ENCODE peak calls at places on chromosomes 5 and 9, in four cellular contexts. One of them, this sample, is unnamed.

GRCh38 chr9:119004618-119004990 is 364.6 kb downstream of the BRINP1 start:
- DNase-seq in A549: no peak
- DNase-seq in HepG2: peak
- DNase-seq in IMR-90: peak
- DNase-seq in this sample: no peak

GRCh38 chr5:169934990-169935389 is 45.3 kb downstream of the INSYN2B start:
- DNase-seq in A549: no peak
- DNase-seq in HepG2: no peak
- DNase-seq in IMR-90: peak
- DNase-seq in this sample: no peak

GRCh38 chr5:94463739-94464138 is 154.7 kb downstream of the KIAA0825 start:
- DNase-seq in A549: no peak
- DNase-seq in HepG2: no peak
- DNase-seq in IMR-90: peak
- DNase-seq in this sample: no peak

GRCh38 chr9:27654629-27655285 is 81.5 kb upstream of the C9orf72 start:
- DNase-seq in A549: no peak
- DNase-seq in HepG2: no peak
- DNase-seq in IMR-90: no peak
- DNase-seq in this sample: no peak

GRCh38 chr5:132479073-132479811 is 11.3 kb downstream of the IRF1 start:
- DNase-seq in A549: no peak
- DNase-seq in HepG2: no peak
- DNase-seq in IMR-90: no peak
- DNase-seq in this sample: no peak

GRCh38 chr9:4090491-4090890 is 209.4 kb downstream of the GLIS3 start:
- DNase-seq in A549: no peak
- DNase-seq in HepG2: no peak
- DNase-seq in IMR-90: no peak
- DNase-seq in this sample: no peak

GRCh38 chr5:61702784-61703183 is 370.7 kb downstream of the ZSWIM6 start:
- DNase-seq in A549: no peak
- DNase-seq in HepG2: no peak
- DNase-seq in IMR-90: no peak
- DNase-seq in this sample: no peak

GRCh38 chr5:174317261-174317894 is 271.9 kb downstream of the NSG2 start:
- DNase-seq in A549: peak
- DNase-seq in HepG2: peak
- DNase-seq in IMR-90: peak
- DNase-seq in this sample: peak

GRCh38 chr5:132782101-132782500 is 5.1 kb upstream of the SEPTIN8 start:
- DNase-seq in A549: no peak
- DNase-seq in HepG2: no peak
- DNase-seq in IMR-90: peak
- DNase-seq in this sample: no peak

GRCh38 chr5:65292196-65292595 is 189.5 kb downstream of the ADAMTS6 start:
- DNase-seq in A549: no peak
- DNase-seq in HepG2: no peak
- DNase-seq in IMR-90: no peak
- DNase-seq in this sample: no peak

GRCh38 chr9:127783111-127783621 is 2.7 kb upstream of the CDK9 start:
- DNase-seq in A549: no peak
- DNase-seq in HepG2: no peak
- DNase-seq in IMR-90: no peak
- DNase-seq in this sample: no peak

GRCh38 chr9:96555567-96556386 is 63.9 kb downstream of the CDC14B start:
- DNase-seq in A549: no peak
- DNase-seq in HepG2: no peak
- DNase-seq in IMR-90: peak
- DNase-seq in this sample: no peak

GRCh38 chr5:57334475-57334874 is 148.1 kb downstream of the ACTBL2 start:
- DNase-seq in A549: no peak
- DNase-seq in HepG2: no peak
- DNase-seq in IMR-90: peak
- DNase-seq in this sample: no peak

GRCh38 chr5:32639943-32640342 is 54.6 kb downstream of the SUB1 start:
- DNase-seq in A549: no peak
- DNase-seq in HepG2: no peak
- DNase-seq in IMR-90: no peak
- DNase-seq in this sample: no peak

GRCh38 chr5:144203750-144204596 is 33.3 kb downstream of the KCTD16 start:
- DNase-seq in A549: no peak
- DNase-seq in HepG2: peak
- DNase-seq in IMR-90: peak
- DNase-seq in this sample: peak

GRCh38 chr5:134371834-134372340 is 518 bp downstream of the UBE2B start:
- DNase-seq in A549: peak
- DNase-seq in HepG2: peak
- DNase-seq in IMR-90: peak
- DNase-seq in this sample: peak

GRCh38 chr9:92378825-92379535 is 25.4 kb downstream of the OGN start:
- DNase-seq in A549: no peak
- DNase-seq in HepG2: no peak
- DNase-seq in IMR-90: peak
- DNase-seq in this sample: no peak

GRCh38 chr9:135478858-135479468 is 619 bp upstream of the PPP1R26 start:
- DNase-seq in A549: peak
- DNase-seq in HepG2: peak
- DNase-seq in IMR-90: no peak
- DNase-seq in this sample: peak
- TF ChIP-seq USF2 in A549: peak
- TF ChIP-seq USF2 in HepG2: peak
- TF ChIP-seq USF2 in IMR-90: peak
- TF ChIP-seq USF2 in this sample: peak

GRCh38 chr9:19440376-19440775 is 31.6 kb downstream of the ACER2 start:
- DNase-seq in A549: no peak
- DNase-seq in HepG2: no peak
- DNase-seq in IMR-90: no peak
- DNase-seq in this sample: no peak

GRCh38 chr9:19441730-19442129 is 32.9 kb downstream of the ACER2 start:
- DNase-seq in A549: no peak
- DNase-seq in HepG2: no peak
- DNase-seq in IMR-90: no peak
- DNase-seq in this sample: no peak

GRCh38 chr9:19442240-19442639 is 33.4 kb downstream of the ACER2 start:
- DNase-seq in A549: no peak
- DNase-seq in HepG2: no peak
- DNase-seq in IMR-90: no peak
- DNase-seq in this sample: no peak

GRCh38 chr9:19445452-19445851 is 36.6 kb downstream of the ACER2 start:
- DNase-seq in A549: no peak
- DNase-seq in HepG2: no peak
- DNase-seq in IMR-90: no peak
- DNase-seq in this sample: no peak

GRCh38 chr9:19440823-19441580 is 32.2 kb downstream of the ACER2 start:
- DNase-seq in A549: no peak
- DNase-seq in HepG2: no peak
- DNase-seq in IMR-90: no peak
- DNase-seq in this sample: no peak
- TF ChIP-seq BHLHE40 in A549: no peak
- TF ChIP-seq BHLHE40 in HepG2: no peak
- TF ChIP-seq BHLHE40 in IMR-90: no peak
- TF ChIP-seq BHLHE40 in this sample: no peak

GRCh38 chr9:121289554-121290370 is 21.8 kb downstream of the GSN start:
- DNase-seq in A549: no peak
- DNase-seq in HepG2: no peak
- DNase-seq in IMR-90: no peak
- DNase-seq in this sample: no peak
- TF ChIP-seq USF2 in A549: no peak
- TF ChIP-seq USF2 in HepG2: no peak
- TF ChIP-seq USF2 in IMR-90: no peak
- TF ChIP-seq USF2 in this sample: no peak

GRCh38 chr5:54909911-54910870 is 75.2 kb downstream of the ESM1 start:
- DNase-seq in A549: no peak
- DNase-seq in HepG2: no peak
- DNase-seq in IMR-90: peak
- DNase-seq in this sample: no peak
- TF ChIP-seq BHLHE40 in A549: no peak
- TF ChIP-seq BHLHE40 in HepG2: no peak
- TF ChIP-seq BHLHE40 in IMR-90: no peak
- TF ChIP-seq BHLHE40 in this sample: no peak

GRCh38 chr9:123339666-123340414 is 16.2 kb upstream of the CRB2 start:
- DNase-seq in A549: no peak
- DNase-seq in HepG2: no peak
- DNase-seq in IMR-90: no peak
- DNase-seq in this sample: no peak
- TF ChIP-seq USF2 in A549: peak
- TF ChIP-seq USF2 in HepG2: no peak
- TF ChIP-seq USF2 in IMR-90: no peak
- TF ChIP-seq USF2 in this sample: no peak

DNA sequence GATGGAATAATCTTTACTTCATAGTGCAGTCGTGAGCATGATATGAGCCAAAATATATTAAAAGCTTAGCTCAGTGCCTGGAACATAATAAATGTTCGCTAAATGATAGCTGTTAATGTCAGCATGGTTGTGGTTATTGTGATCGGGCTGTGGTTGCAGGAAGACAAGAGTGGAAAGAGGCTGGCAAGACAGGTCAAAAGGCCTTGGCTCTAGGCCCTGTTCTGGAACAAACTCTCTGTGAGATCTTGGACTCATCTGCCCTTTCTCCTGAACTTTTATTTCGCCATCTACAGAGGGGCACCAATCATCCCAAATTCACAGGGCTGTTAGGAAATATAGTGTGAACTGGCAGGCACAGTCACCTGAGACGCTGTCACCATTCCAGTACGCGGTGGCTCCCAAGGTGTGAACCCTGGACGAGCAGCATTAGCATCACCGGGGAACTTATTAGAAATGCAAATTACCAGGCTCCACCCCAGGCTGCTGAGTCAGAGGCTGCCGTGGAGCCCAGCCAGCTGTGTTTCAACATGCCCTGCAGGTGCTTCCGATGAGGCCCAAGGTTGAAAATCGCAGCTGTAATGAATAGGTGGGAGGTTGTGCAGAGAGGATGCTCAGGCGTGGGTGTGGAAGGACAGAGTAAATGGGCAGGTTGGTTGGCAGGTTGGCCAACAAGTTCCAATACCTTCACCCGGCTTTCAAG is 50.2 kb upstream of the SAP30L start:
- DNase-seq in A549: no peak
- DNase-seq in HepG2: no peak
- DNase-seq in IMR-90: no peak
- DNase-seq in this sample: no peak
- TF ChIP-seq BHLHE40 in A549: no peak
- TF ChIP-seq BHLHE40 in HepG2: no peak
- TF ChIP-seq BHLHE40 in IMR-90: no peak
- TF ChIP-seq BHLHE40 in this sample: no peak

GRCh38 chr5:35857606-35858205 is 1.0 kb downstream of the IL7R start:
- DNase-seq in A549: no peak
- DNase-seq in HepG2: no peak
- DNase-seq in IMR-90: peak
- DNase-seq in this sample: no peak

GRCh38 chr5:35854248-35854647 is 2.4 kb upstream of the IL7R start:
- DNase-seq in A549: no peak
- DNase-seq in HepG2: no peak
- DNase-seq in IMR-90: no peak
- DNase-seq in this sample: no peak

GRCh38 chr5:35857004-35857345 is 284 bp downstream of the IL7R start:
- DNase-seq in A549: no peak
- DNase-seq in HepG2: no peak
- DNase-seq in IMR-90: no peak
- DNase-seq in this sample: no peak

GRCh38 chr5:35855221-35855620 is 1.5 kb upstream of the IL7R start:
- DNase-seq in A549: no peak
- DNase-seq in HepG2: no peak
- DNase-seq in IMR-90: no peak
- DNase-seq in this sample: no peak

GRCh38 chr5:35856186-35857003 is at the start of gene IL7R:
- DNase-seq in A549: no peak
- DNase-seq in HepG2: no peak
- DNase-seq in IMR-90: peak
- DNase-seq in this sample: no peak
- TF ChIP-seq USF2 in A549: no peak
- TF ChIP-seq USF2 in HepG2: no peak
- TF ChIP-seq USF2 in IMR-90: no peak
- TF ChIP-seq USF2 in this sample: no peak